ENCODE peak calls at places on chromosome 3, in seven cellular contexts. X, R, K, F, T, W and D are unnamed samples.

GRCh38 chr3:190491533-190492054 is 22.3 kb upstream of the IL1RAP start:
- DNase-seq in X (no peak), R (peak), K (no peak), F (no peak), T (no peak), W (peak), D (no peak)

GRCh38 chr3:134693804-134694203 is 43.0 kb upstream of the KY start:
- DNase-seq in X (no peak), R (no peak), K (no peak), F (peak), T (no peak), W (no peak), D (no peak)

GRCh38 chr3:66938338-66938963 is 59.7 kb upstream of the KBTBD8 start:
- DNase-seq in X (peak), R (no peak), K (no peak), F (no peak), T (peak), W (peak), D (peak)

GRCh38 chr3:185470323-185470722 is 28.5 kb downstream of the TMEM41A start:
- DNase-seq in X (no peak), R (no peak), K (no peak), F (no peak), T (no peak), W (no peak), D (peak)

GRCh38 chr3:172111163-172111562 is 71.8 kb downstream of the FNDC3B start:
- DNase-seq in X (no peak), R (no peak), K (no peak), F (no peak), T (no peak), W (no peak), D (no peak)

GRCh38 chr3:14289590-14290453 is 111.2 kb downstream of the LSM3 start:
- DNase-seq in X (peak), R (no peak), K (no peak), F (no peak), T (peak), W (peak), D (peak)

GRCh38 chr3:34285465-34286188 is 487.2 kb downstream of the PDCD6IP start:
- DNase-seq in X (no peak), R (no peak), K (no peak), F (no peak), T (no peak), W (no peak), D (no peak)

GRCh38 chr3:134426660-134427181 is 52.5 kb upstream of the AMOTL2 start:
- DNase-seq in X (no peak), R (no peak), K (no peak), F (no peak), T (no peak), W (no peak), D (no peak)

GRCh38 chr3:157128771-157129671 is 30.9 kb downstream of the CCNL1 start:
- DNase-seq in X (peak), R (peak), K (no peak), F (no peak), T (peak), W (peak), D (no peak)

GRCh38 chr3:67940200-67940952 is 286.0 kb upstream of the SUCLG2 start:
- DNase-seq in X (no peak), R (no peak), K (no peak), F (peak), T (no peak), W (peak), D (no peak)